ENCODE peak calls at places on chromosomes 12 and 14, in five cellular contexts. V is adipocyte, F is head of caudate nucleus, B is lower lobe of right lung, P is A549. A is an unnamed sample.

GRCh38 chr12:20099395-20099976 is 268.9 kb upstream of the PDE3A start:
- DNase-seq in V (no peak), F (no peak), B (no peak), P (no peak), A (no peak)

GRCh38 chr12:109881752-109882151 is 1.4 kb upstream of the GLTP start:
- DNase-seq in V (no peak), F (no peak), B (no peak), P (no peak), A (no peak)

GRCh38 chr12:113142173-113142885 is 6.8 kb upstream of the RASAL1 start:
- DNase-seq in V (no peak), F (peak), B (peak), P (no peak), A (no peak)

GRCh38 chr14:77290705-77291104 is 19.7 kb upstream of the NGB start:
- DNase-seq in V (no peak), F (no peak), B (no peak), P (no peak), A (no peak)

GRCh38 chr12:117774986-117775775 is 193.6 kb downstream of the KSR2 start:
- DNase-seq in V (no peak), F (no peak), B (no peak), P (no peak), A (peak)

GRCh38 chr14:52473557-52473956 is 78.7 kb downstream of the TXNDC16 start:
- DNase-seq in V (peak), F (no peak), B (no peak), P (no peak), A (peak)

GRCh38 chr14:30621354-30621953 is 665 bp upstream of the SCFD1 start:
- DNase-seq in V (peak), F (no peak), B (peak), P (no peak), A (peak)

GRCh38 chr12:54932038-54932437 is 52.5 kb downstream of the TESPA1 start:
- DNase-seq in V (no peak), F (no peak), B (no peak), P (no peak), A (no peak)

GRCh38 chr12:27619308-27619707 is 76.9 kb upstream of the REP15 start:
- DNase-seq in V (peak), F (peak), B (no peak), P (peak), A (peak)

GRCh38 chr12:49345048-49345839 is 1.4 kb upstream of the DNAJC22 start:
- DNase-seq in V (peak), F (peak), B (no peak), P (no peak), A (no peak)

GRCh38 chr14:88737245-88737644 is 55.5 kb downstream of the EML5 start:
- DNase-seq in V (no peak), F (no peak), B (no peak), P (no peak), A (no peak)

GRCh38 chr12:132481771-132482745 is 7.9 kb upstream of the FBRSL1 start:
- DNase-seq in V (no peak), F (no peak), B (no peak), P (no peak), A (no peak)

GRCh38 chr14:104970231-104971068 is 7.7 kb downstream of the AHNAK2 start:
- DNase-seq in V (peak), F (no peak), B (peak), P (peak), A (peak)

GRCh38 chr12:124368421-124369032 is 73.6 kb downstream of the RFLNA start:
- DNase-seq in V (no peak), F (no peak), B (no peak), P (no peak), A (no peak)

GRCh38 chr14:105899071-105899641 is 372.8 kb downstream of the TMEM121 start:
- DNase-seq in V (no peak), F (no peak), B (no peak), P (no peak), A (no peak)

GRCh38 chr14:72855913-72856312 is 38.0 kb downstream of the DPF3 start:
- DNase-seq in V (peak), F (no peak), B (no peak), P (no peak), A (peak)

GRCh38 chr14:50230601-50231474 is 540 bp downstream of the SOS2 start:
- DNase-seq in V (peak), F (peak), B (peak), P (peak), A (peak)

GRCh38 chr12:65720739-65721138 is 103.5 kb upstream of the HMGA2 start:
- DNase-seq in V (peak), F (no peak), B (no peak), P (no peak), A (peak)

GRCh38 chr12:51528852-51529545 is 62.0 kb upstream of the SCN8A start:
- DNase-seq in V (no peak), F (no peak), B (no peak), P (no peak), A (peak)

GRCh38 chr14:58258156-58258555 is 13.5 kb downstream of the PSMA3 start:
- DNase-seq in V (no peak), F (no peak), B (no peak), P (no peak), A (no peak)

GRCh38 chr14:55926007-55926406 is 192.2 kb upstream of the PELI2 start:
- DNase-seq in V (no peak), F (no peak), B (no peak), P (no peak), A (no peak)

GRCh38 chr12:85279449-85280137 is 427 bp upstream of the ALX1 start:
- DNase-seq in V (peak), F (no peak), B (peak), P (no peak), A (no peak)

GRCh38 chr14:62117010-62117717 is 354.9 kb downstream of the SNAPC1 start:
- DNase-seq in V (peak), F (peak), B (peak), P (peak), A (peak)

GRCh38 chr12:102197789-102198188 is at the start of gene PMCH:
- DNase-seq in V (peak), F (no peak), B (no peak), P (no peak), A (no peak)

GRCh38 chr14:32047791-32048190 is 29.3 kb upstream of the ARHGAP5 start:
- DNase-seq in V (no peak), F (no peak), B (no peak), P (no peak), A (no peak)

GRCh38 chr12:93019240-93019910 is 90.3 kb upstream of the EEA1 start:
- DNase-seq in V (no peak), F (no peak), B (no peak), P (no peak), A (no peak)

GRCh38 chr14:53509227-53509822 is 356.2 kb upstream of the DDHD1 start:
- DNase-seq in V (peak), F (no peak), B (no peak), P (no peak), A (peak)

GRCh38 chr14:24296341-24297157 is 3.0 kb downstream of the DHRS1 start:
- DNase-seq in V (peak), F (peak), B (peak), P (peak), A (peak)

GRCh38 chr12:93773122-93773871 is 96.1 kb downstream of the CRADD start:
- DNase-seq in V (no peak), F (no peak), B (no peak), P (no peak), A (peak)

GRCh38 chr14:65791551-65791981 is 379.0 kb downstream of the FUT8 start:
- DNase-seq in V (peak), F (no peak), B (no peak), P (no peak), A (peak)

GRCh38 chr14:56760164-56760914 is 49.9 kb downstream of the OTX2 start:
- DNase-seq in V (no peak), F (no peak), B (no peak), P (no peak), A (no peak)

GRCh38 chr12:50043854-50044253 is 13.5 kb upstream of the ASIC1 start:
- DNase-seq in V (no peak), F (no peak), B (no peak), P (no peak), A (no peak)

GRCh38 chr14:98210045-98210678 is 1061.8 kb downstream of the BCL11B start:
- DNase-seq in V (no peak), F (no peak), B (no peak), P (no peak), A (no peak)

GRCh38 chr12:24901975-24902461 is 46.9 kb downstream of the BCAT1 start:
- DNase-seq in V (no peak), F (peak), B (peak), P (no peak), A (no peak)

GRCh38 chr14:69481815-69482568 is 2.5 kb upstream of the PLEKHD1 start:
- DNase-seq in V (no peak), F (no peak), B (no peak), P (no peak), A (no peak)

GRCh38 chr14:54252072-54252730 is 144.6 kb upstream of the CDKN3 start:
- DNase-seq in V (peak), F (no peak), B (no peak), P (peak), A (peak)

GRCh38 chr12:49626169-49626835 is 2.9 kb downstream of the PRPF40B start:
- DNase-seq in V (no peak), F (peak), B (no peak), P (peak), A (no peak)

A was measured in AG10803.